ENCODE peak calls at places on chromosomes 13 and 19, in seven cellular contexts. A, M, J, G, O, D and L are unnamed samples.

GRCh38 chr19:2050991-2051770 is at the start of gene MKNK2:
- DNase-seq in J (peak; percentile 86), G (peak; percentile 97), D (peak; percentile 87), A (peak; percentile 93), M (no peak), O (peak; percentile 79), L (peak; percentile 69)

GRCh38 chr13:98334620-98335205 is 157.6 kb upstream of the RNF113B start:
- DNase-seq in J (no peak), M (no peak), D (no peak), A (no peak), G (no peak), O (no peak), L (no peak)

GRCh38 chr19:45765365-45766292 is 3.4 kb downstream of the SIX5 start:
- DNase-seq in M (no peak), A (no peak), D (no peak), J (no peak), G (no peak), O (no peak), L (no peak)

GRCh38 chr19:5608271-5608666 is 14.3 kb downstream of the SAFB2 start:
- DNase-seq in J (no peak), A (no peak), M (no peak), D (no peak), O (no peak), G (no peak), L (no peak)

GRCh38 chr13:102700088-102701031 is 5.5 kb upstream of the METTL21C start:
- DNase-seq in M (no peak), G (no peak), D (no peak), J (peak; percentile 66), A (no peak), O (no peak), L (no peak)

GRCh38 chr19:31289381-31289880 is 59.8 kb downstream of the TSHZ3 start:
- DNase-seq in M (no peak), A (peak; percentile 41), G (no peak), O (no peak), J (no peak), D (no peak), L (no peak)

GRCh38 chr13:110302986-110303385 is 4.0 kb downstream of the COL4A1 start:
- DNase-seq in G (no peak), D (no peak), A (no peak), M (no peak), O (no peak), J (no peak), L (peak; percentile 71)

GRCh38 chr19:6501740-6502648 is at the start of gene TUBB4A:
- DNase-seq in M (no peak), O (peak; percentile 59), D (no peak), G (no peak), A (no peak), J (no peak), L (no peak)

GRCh38 chr19:28984315-28984714 is 228.6 kb downstream of the UQCRFS1 start:
- DNase-seq in D (no peak), M (no peak), O (no peak), G (no peak), J (no peak), A (no peak), L (no peak)

GRCh38 chr19:34364830-34365462 is at the start of gene GPI:
- DNase-seq in G (peak; percentile 75), D (peak; percentile 57), A (peak; percentile 77), O (peak; percentile 68), M (peak; percentile 46), J (peak; percentile 55), L (peak; percentile 73)

GRCh38 chr19:3140667-3141038 is 4.8 kb downstream of the GNA15 start:
- DNase-seq in O (no peak), M (no peak), D (no peak), J (peak; percentile 12), G (no peak), A (no peak), L (no peak)

GRCh38 chr19:56309511-56310185 is 5.0 kb downstream of the ZSCAN5A start:
- DNase-seq in J (peak; percentile 31), M (no peak), G (peak; percentile 25), A (no peak), D (no peak), O (peak; percentile 19), L (peak; percentile 6)

GRCh38 chr19:46787331-46788100 is 878 bp downstream of the SLC1A5 start:
- DNase-seq in D (no peak), J (peak; percentile 74), M (no peak), O (peak; percentile 44), A (peak; percentile 85), G (peak; percentile 72), L (peak; percentile 69)

GRCh38 chr19:50890422-50891252 is 17.4 kb downstream of the KLK2 start:
- DNase-seq in M (no peak), A (no peak), O (no peak), G (peak; percentile 8), J (peak; percentile 8), D (no peak), L (no peak)

GRCh38 chr13:95099541-95099940 is 201.7 kb downstream of the ABCC4 start:
- DNase-seq in O (no peak), G (peak; percentile 43), D (no peak), A (no peak), M (no peak), J (peak; percentile 60), L (peak; percentile 91)

GRCh38 chr13:35690546-35690945 is 214.1 kb upstream of the MAB21L1 start:
- DNase-seq in O (no peak), M (no peak), A (no peak), D (no peak), G (peak; percentile 33), J (peak; percentile 68), L (no peak)

GRCh38 chr13:51974485-51974884 is 36.8 kb downstream of the ATP7B start:
- DNase-seq in M (no peak), J (no peak), G (no peak), D (no peak), A (no peak), O (no peak), L (no peak)

GRCh38 chr19:54142166-54142780 is 4.7 kb downstream of the CNOT3 start:
- DNase-seq in D (no peak), M (no peak), O (no peak), J (no peak), G (no peak), A (no peak), L (peak; percentile 39)

GRCh38 chr19:10292789-10293636 is 3.3 kb downstream of the ICAM5 start:
- DNase-seq in J (no peak), M (no peak), A (no peak), D (no peak), G (no peak), O (no peak), L (no peak)

GRCh38 chr13:40813662-40814454 is 24.4 kb downstream of the SLC25A15 start:
- DNase-seq in M (no peak), J (peak; percentile 43), D (no peak), A (no peak), G (no peak), O (peak; percentile 12), L (no peak)

GRCh38 chr19:18594824-18595373 is 6.3 kb downstream of the REX1BD start:
- DNase-seq in D (no peak), O (no peak), G (peak; percentile 7), A (no peak), J (no peak), M (no peak), L (no peak)

GRCh38 chr19:13281567-13282291 is 131.5 kb downstream of the IER2 start:
- DNase-seq in O (no peak), J (no peak), G (no peak), M (no peak), A (peak; percentile 71), D (no peak), L (no peak)

GRCh38 chr13:79560954-79561353 is 80.0 kb downstream of the NDFIP2 start:
- DNase-seq in A (no peak), G (no peak), D (no peak), J (no peak), M (no peak), O (no peak), L (no peak)

GRCh38 chr13:35978607-35979316 is 152.4 kb downstream of the DCLK1 start:
- DNase-seq in M (no peak), A (no peak), O (peak; percentile 29), D (peak; percentile 17), J (peak; percentile 69), G (peak; percentile 86), L (peak; percentile 47)

GRCh38 chr13:106612688-106613087 is 44.8 kb upstream of the ARGLU1 start:
- DNase-seq in M (no peak), O (no peak), J (peak; percentile 9), G (no peak), A (no peak), D (no peak), L (no peak)

GRCh38 chr19:15926484-15926883 is 7.8 kb downstream of the CYP4F11 start:
- DNase-seq in A (no peak), J (no peak), D (no peak), M (no peak), O (no peak), G (no peak), L (no peak)

GRCh38 chr19:31483226-31483857 is 134.1 kb upstream of the TSHZ3 start:
- DNase-seq in G (no peak), J (no peak), M (no peak), D (no peak), O (no peak), A (no peak), L (no peak)

GRCh38 chr19:15289673-15290072 is 42.7 kb downstream of the BRD4 start:
- DNase-seq in M (no peak), D (no peak), J (no peak), A (no peak), G (no peak), O (no peak), L (no peak)

GRCh38 chr13:64723735-64724134 is 2506.4 kb downstream of the PCDH9 start:
- DNase-seq in O (peak; percentile 54), D (no peak), A (no peak), G (peak; percentile 83), J (peak; percentile 96), M (no peak), L (peak; percentile 78)

GRCh38 chr19:57651654-57651996 is 17.1 kb upstream of the ZSCAN4 start:
- DNase-seq in A (no peak), J (no peak), O (no peak), G (peak; percentile 1), M (no peak), D (no peak), L (no peak)